ENCODE peak calls at places on chromosomes 13 and 19, in six cellular contexts. W is HEK293T; P is B cell; R is activated CD4-positive, alpha-beta T cell treated with anti-CD3 and anti-CD28 coated beads, Interleukin-2, amount 50 U/mL, for 24 hours; Y is C1 segment of cervical spinal cord; B is lung microvascular endothelial cell. T is an unnamed sample.

GRCh38 chr19:29714371-29714952 is 599 bp downstream of the C19orf12 start:
- DNase-seq in W (no peak), P (peak), R (no peak), Y (no peak), B (no peak), T (no peak)

GRCh38 chr19:50994129-50994528 is 7.3 kb downstream of the KLK8 start:
- DNase-seq in W (peak), P (no peak), R (no peak), Y (no peak), B (no peak), T (no peak)

GRCh38 chr13:27954406-27954851 is 14.7 kb downstream of the CDX2 start:
- DNase-seq in W (no peak), P (peak), R (no peak), Y (no peak), B (peak), T (no peak)

GRCh38 chr13:59318320-59318930 is 845.3 kb downstream of the DIAPH3 start:
- DNase-seq in W (peak), P (peak), R (peak), Y (peak), B (peak), T (peak)

GRCh38 chr19:38724380-38724854 is 19.9 kb downstream of the CAPN12 start:
- DNase-seq in W (no peak), P (no peak), R (no peak), Y (no peak), B (no peak), T (no peak)

GRCh38 chr19:344625-345319 is at the start of gene MIER2:
- DNase-seq in W (peak), P (peak), R (peak), Y (peak), B (peak), T (peak)

GRCh38 chr13:36848228-36848982 is 29.4 kb downstream of the RFXAP start:
- DNase-seq in W (no peak), P (no peak), R (no peak), Y (no peak), B (peak), T (no peak)

GRCh38 chr13:98199480-98199879 is 22.4 kb upstream of the RNF113B start:
- DNase-seq in W (no peak), P (no peak), R (no peak), Y (no peak), B (no peak), T (no peak)

GRCh38 chr19:19459707-19460251 is 54.3 kb downstream of the GATAD2A start:
- DNase-seq in W (no peak), P (peak), R (no peak), Y (no peak), B (peak), T (no peak)

GRCh38 chr19:1106841-1107654 is 3.3 kb downstream of the GPX4 start:
- DNase-seq in W (no peak), P (no peak), R (no peak), Y (no peak), B (peak), T (no peak)

GRCh38 chr19:13887529-13887928 is 10.6 kb downstream of the NANOS3 start:
- DNase-seq in W (no peak), P (no peak), R (no peak), Y (no peak), B (no peak), T (no peak)

GRCh38 chr19:39172700-39173501 is 23.9 kb upstream of the NCCRP1 start:
- DNase-seq in W (no peak), P (no peak), R (no peak), Y (no peak), B (no peak), T (no peak)

GRCh38 chr19:38264486-38265212 is at the start of gene SPINT2:
- DNase-seq in W (peak), P (peak), R (peak), Y (no peak), B (no peak), T (no peak)

GRCh38 chr13:74074723-74075122 is 59.5 kb downstream of the KLF12 start:
- DNase-seq in W (no peak), P (no peak), R (no peak), Y (no peak), B (peak), T (no peak)

GRCh38 chr13:46181799-46182490 is at the start of gene LCP1:
- DNase-seq in W (no peak), P (peak), R (peak), Y (no peak), B (no peak), T (no peak)

GRCh38 chr13:30255696-30256095 is 51.7 kb downstream of the KATNAL1 start:
- DNase-seq in W (no peak), P (peak), R (no peak), Y (no peak), B (no peak), T (no peak)

GRCh38 chr19:19134687-19135158 is 3.6 kb downstream of the TMEM161A start:
- DNase-seq in W (peak), P (peak), R (no peak), Y (no peak), B (no peak), T (no peak)

GRCh38 chr13:112974676-112975075 is 5.7 kb downstream of the MCF2L start:
- DNase-seq in W (no peak), P (no peak), R (no peak), Y (no peak), B (no peak), T (no peak)

GRCh38 chr13:110524484-110525254 is 36.9 kb downstream of the RAB20 start:
- DNase-seq in W (no peak), P (no peak), R (no peak), Y (no peak), B (no peak), T (no peak)

GRCh38 chr19:15841875-15842569 is 26.6 kb upstream of the OR10H1 start:
- DNase-seq in W (no peak), P (peak), R (no peak), Y (no peak), B (no peak), T (no peak)

T was measured in midbrain.